ENCODE peak calls at places on chromosomes 4 and X, in four cellular contexts. R is H1, V is HepG2, S is GM12878. E is an unnamed sample.

GRCh38 chrX:38675856-38676255 is 114.5 kb downstream of the TSPAN7 start:
- DNase-seq in R (no peak), V (no peak), S (no peak), E (no peak)

GRCh38 chr4:187544461-187545053 is 451.0 kb upstream of the ZFP42 start:
- DNase-seq in R (no peak), V (no peak), S (no peak), E (no peak)

GRCh38 chr4:155207534-155208257 is 740 bp upstream of the NPY2R start:
- DNase-seq in R (peak), V (no peak), S (no peak), E (peak)

GRCh38 chrX:20015945-20016617 is 25.2 kb upstream of the BCLAF3 start:
- DNase-seq in R (no peak), V (no peak), S (no peak), E (no peak)

GRCh38 chrX:51608071-51608470 is 10.6 kb downstream of the CENPVL3 start:
- DNase-seq in R (no peak), V (no peak), S (no peak), E (no peak)

GRCh38 chrX:19122641-19123009 is 357 bp upstream of the ADGRG2 start:
- DNase-seq in R (peak), V (no peak), S (no peak), E (no peak)

GRCh38 chr4:183797041-183797444 is 108.1 kb upstream of the STOX2 start:
- DNase-seq in R (no peak), V (no peak), S (no peak), E (no peak)

GRCh38 chr4:180827193-180827592 is 1416.0 kb upstream of the TENM3 start:
- DNase-seq in R (no peak), V (peak), S (no peak), E (no peak)

GRCh38 chrX:12843668-12844279 is 23.1 kb upstream of the TLR7 start:
- DNase-seq in R (no peak), V (peak), S (peak), E (no peak)

GRCh38 chr4:24405356-24405755 is 179.0 kb downstream of the DHX15 start:
- DNase-seq in R (no peak), V (no peak), S (no peak), E (no peak)

GRCh38 chr4:128770807-128771206 is 38.7 kb upstream of the JADE1 start:
- DNase-seq in R (no peak), V (no peak), S (no peak), E (no peak)

GRCh38 chrX:115949900-115950822 is 220.4 kb upstream of the AGTR2 start:
- DNase-seq in R (no peak), V (peak), S (no peak), E (peak)

GRCh38 chr4:127586922-127587571 is 45.7 kb upstream of the INTU start:
- DNase-seq in R (no peak), V (peak), S (no peak), E (peak)

GRCh38 chr4:1026115-1026514 is 14.7 kb downstream of the FGFRL1 start:
- DNase-seq in R (no peak), V (no peak), S (peak), E (peak)

GRCh38 chr4:1524761-1525160 is 118.5 kb upstream of the NKX1-1 start:
- DNase-seq in R (no peak), V (no peak), S (no peak), E (no peak)

GRCh38 chr4:32172086-32172485 is 1451.9 kb downstream of the PCDH7 start:
- DNase-seq in R (no peak), V (no peak), S (no peak), E (no peak)

GRCh38 chr4:118290951-118291350 is 61.9 kb downstream of the PRSS12 start:
- DNase-seq in R (no peak), V (no peak), S (no peak), E (no peak)

GRCh38 chr4:145148980-145149379 is 31.4 kb downstream of the OTUD4 start:
- DNase-seq in R (no peak), V (no peak), S (no peak), E (no peak)

GRCh38 chr4:145153904-145154298 is 26.5 kb downstream of the OTUD4 start:
- DNase-seq in R (no peak), V (no peak), S (no peak), E (no peak)

GRCh38 chr4:145155268-145155870 is 25.0 kb downstream of the OTUD4 start:
- DNase-seq in R (no peak), V (no peak), S (no peak), E (no peak)

GRCh38 chr4:145153181-145153903 is 27.0 kb downstream of the OTUD4 start:
- DNase-seq in R (no peak), V (no peak), S (no peak), E (no peak)

DNA sequence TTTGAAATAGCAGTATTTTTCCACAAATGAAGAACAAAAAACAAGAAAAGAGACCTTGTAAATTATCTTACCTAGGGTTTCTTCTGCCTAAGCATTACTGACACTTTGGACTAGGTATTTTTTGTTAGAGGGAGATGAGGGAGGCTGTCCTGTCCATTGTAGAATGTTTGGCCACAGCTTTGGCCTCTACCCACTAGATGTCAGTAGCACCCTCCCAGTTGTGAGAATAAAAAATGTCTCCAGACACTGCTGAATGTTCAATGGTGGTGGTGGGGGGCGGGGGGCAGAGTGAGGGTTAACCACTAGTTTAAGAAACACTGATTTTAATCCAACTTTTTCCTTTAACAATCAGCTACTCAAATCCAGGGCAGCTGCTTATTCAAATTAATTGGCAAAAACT is 25.8 kb downstream of the OTUD4 start:
- DNase-seq in R (no peak), V (peak), S (no peak), E (no peak)
- TF ChIP-seq TCF12 in R (no peak), V (no peak), S (no peak), E (no peak)

DNA sequence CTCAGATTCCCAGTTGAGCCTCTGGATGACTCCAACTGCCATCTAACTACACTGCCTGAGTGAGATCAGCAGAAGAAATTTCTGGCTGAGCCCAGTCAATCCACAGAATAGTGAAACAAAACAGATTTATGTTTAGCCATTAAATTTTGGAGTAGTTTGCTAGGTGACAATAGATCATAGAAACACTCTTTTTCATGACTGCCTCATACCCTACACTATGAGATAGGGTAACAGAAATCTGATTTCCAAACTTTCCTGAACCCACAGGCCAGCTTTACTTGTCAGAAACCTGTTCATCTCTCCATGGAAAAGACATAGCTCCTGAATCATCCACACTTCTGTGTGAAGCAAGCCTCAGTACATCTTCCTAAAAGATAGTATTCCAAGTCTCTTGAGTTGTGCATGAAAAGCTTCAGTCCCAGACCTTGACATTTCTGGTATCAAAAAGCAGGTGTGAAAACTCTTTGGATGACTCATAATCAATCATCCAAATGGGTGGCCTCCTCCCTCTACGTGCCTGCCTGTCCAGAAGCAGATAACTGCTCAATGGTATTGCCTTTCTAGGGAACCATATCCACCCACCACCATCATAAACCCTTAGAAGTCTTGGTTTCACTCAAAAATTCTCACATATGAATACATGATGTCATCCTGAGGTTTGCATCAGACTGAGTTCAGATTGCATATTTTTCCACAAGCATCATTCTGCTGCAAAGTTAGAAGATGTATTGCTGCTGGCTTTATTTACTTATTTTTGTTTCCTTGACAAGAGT is 47.5 kb upstream of the RAP2C start:
- DNase-seq in R (no peak), V (no peak), S (no peak), E (no peak)
- TF ChIP-seq TCF12 in R (no peak), V (no peak), S (no peak), E (no peak)

GRCh38 chrX:103674531-103675454 is 11.7 kb downstream of the MORF4L2 start:
- DNase-seq in R (no peak), V (no peak), S (no peak), E (no peak)

GRCh38 chrX:103666202-103667107 is 20.0 kb downstream of the MORF4L2 start:
- DNase-seq in R (no peak), V (no peak), S (no peak), E (peak)

GRCh38 chrX:103664363-103664762 is 22.1 kb downstream of the MORF4L2 start:
- DNase-seq in R (peak), V (no peak), S (no peak), E (no peak)

GRCh38 chrX:103663921-103664320 is 22.6 kb downstream of the MORF4L2 start:
- DNase-seq in R (no peak), V (no peak), S (no peak), E (no peak)

DNA sequence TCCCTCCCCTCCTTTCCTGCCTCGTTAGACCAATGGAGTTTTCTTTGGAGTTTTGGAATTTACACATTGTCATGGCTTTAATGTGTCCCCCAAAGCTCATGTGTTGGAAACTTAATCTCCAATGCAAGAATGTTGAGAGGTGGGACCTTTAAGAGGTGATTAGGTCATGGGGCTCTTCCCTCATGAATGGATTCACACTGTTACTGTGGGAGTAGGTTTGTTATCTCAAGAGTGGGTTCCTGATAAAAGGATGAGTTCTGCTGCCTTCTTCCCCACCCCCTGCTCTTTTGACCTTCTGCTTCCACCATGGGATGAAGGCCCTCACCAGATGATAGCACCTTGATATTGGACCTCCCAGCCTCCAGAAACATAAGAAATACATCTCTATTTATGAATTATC is 16.8 kb downstream of the MORF4L2 start:
- DNase-seq in R (no peak), V (no peak), S (no peak), E (no peak)
- TF ChIP-seq TCF12 in R (no peak), V (no peak), S (no peak), E (no peak)

DNA sequence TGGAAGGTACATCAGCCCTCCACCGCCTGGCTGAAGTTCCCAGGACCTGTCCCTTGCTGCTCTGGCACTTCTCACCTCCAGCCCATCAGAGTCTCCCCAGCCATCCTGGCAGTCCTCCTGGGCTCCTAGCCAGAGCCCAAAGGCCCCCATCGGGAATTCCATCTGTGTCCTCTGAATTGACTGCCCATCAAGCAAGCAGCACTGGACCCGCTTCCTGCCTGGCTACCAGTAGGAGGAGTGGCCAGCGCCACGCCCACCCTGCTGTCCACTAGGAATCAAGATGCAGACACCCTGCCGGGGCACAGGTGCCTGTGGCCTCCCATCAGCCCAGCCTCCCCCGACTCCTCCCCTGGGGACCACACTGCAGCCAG is 47.2 kb downstream of the C4orf50 start:
- DNase-seq in R (no peak), V (no peak), S (no peak), E (peak)
- TF ChIP-seq TCF12 in R (no peak), V (no peak), S (no peak), E (no peak)

GRCh38 chr4:151835467-151835866 is 74.7 kb upstream of the GATB start:
- DNase-seq in R (no peak), V (no peak), S (no peak), E (no peak)
- TF ChIP-seq TCF12 in R (no peak), V (no peak), S (no peak), E (no peak)

DNA sequence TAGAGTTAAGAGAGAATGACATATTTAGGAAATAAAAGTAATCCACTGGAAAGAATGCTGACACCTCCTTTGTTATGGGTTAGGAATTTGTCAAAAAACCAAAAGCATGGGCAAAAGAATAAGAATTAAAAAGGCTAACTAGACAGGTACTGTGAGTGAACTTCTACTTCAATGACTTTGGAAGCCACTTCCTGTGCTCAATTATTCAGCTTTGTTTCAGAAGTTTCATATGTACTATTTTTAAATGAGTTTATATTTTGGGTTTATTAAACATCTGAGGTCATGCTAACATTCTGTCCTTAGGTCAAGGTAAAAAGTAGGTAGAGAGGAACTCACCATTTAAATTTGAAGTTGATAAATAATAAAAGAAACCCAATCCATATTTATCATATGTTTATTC is 106.7 kb upstream of the CXorf51A start:
- DNase-seq in R (no peak), V (no peak), S (no peak), E (no peak)
- TF ChIP-seq TCF12 in R (no peak), V (no peak), S (no peak), E (no peak)

GRCh38 chr4:115950806-115951205 is 837.4 kb upstream of the NDST4 start:
- DNase-seq in R (no peak), V (no peak), S (no peak), E (no peak)
- TF ChIP-seq TCF12 in R (no peak), V (no peak), S (no peak), E (no peak)

DNA sequence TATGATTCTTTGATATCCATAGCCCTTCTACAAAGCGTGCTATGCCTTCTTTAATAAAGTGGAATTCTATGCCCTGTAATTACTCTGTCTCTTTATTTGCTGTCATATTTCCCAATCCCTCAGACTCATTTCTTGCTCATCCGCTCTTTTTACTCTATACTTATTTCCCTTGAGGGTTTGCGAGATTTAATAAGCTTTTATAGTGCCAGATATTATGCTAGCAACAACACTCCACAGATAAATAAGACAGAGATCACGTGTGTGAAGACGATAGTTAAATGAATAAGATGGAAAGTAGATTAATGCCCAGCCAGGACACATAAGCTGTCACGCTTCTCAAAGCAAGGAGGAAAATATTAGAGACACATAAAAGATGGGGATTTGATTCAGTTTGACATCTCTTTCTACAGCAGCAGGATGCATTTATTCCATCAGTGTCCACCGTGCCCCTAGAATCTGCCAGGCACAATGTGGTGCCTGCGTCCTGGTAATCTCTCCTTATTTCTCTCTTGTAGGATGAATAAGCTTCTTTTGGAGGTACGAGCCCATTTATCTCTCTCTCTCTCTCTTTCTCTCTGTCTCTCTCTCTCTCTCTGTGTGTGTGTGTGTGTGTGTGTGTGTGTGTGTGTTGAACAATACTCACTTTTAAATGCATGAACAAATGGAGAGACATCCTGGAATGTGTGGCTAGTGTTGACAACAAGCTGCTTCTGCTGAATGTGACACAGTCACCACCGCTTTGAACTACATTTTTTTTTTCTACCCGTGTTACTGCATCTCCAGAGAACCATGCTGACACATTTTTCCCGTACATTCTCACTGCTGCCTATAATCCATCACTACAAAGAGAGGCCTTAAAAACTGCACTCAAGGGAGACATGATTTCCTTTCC is 48.2 kb downstream of the TMEM156 start:
- DNase-seq in R (no peak), V (peak), S (no peak), E (peak)
- TF ChIP-seq TCF12 in R (no peak), V (no peak), S (no peak), E (no peak)

DNA sequence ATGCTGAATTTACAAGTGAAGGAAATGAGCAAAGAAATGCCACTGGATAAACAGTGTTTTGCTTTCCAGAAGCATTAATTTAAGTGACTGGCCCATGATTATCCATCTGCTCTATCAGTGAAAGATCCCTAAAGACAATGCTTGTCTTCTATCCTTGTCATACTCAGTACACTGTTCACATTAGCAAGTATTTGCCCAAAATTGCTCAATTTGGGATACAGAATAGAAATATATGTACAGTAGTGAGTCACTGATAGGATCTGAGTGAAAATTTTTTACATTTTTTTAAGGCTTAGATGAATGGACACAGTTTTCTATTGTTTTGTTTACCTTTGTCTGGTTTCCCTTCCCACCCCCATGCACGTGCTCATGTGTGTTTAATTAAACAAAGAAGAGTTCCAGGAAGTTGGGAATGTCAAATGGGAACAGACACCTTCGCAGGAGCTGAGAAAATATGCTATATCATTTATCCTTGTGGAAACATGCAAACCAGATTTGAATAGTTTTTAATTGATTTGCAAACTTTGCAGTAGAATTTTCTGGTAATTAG is 656.3 kb downstream of the RPA4 start:
- DNase-seq in R (no peak), V (peak), S (no peak), E (no peak)
- TF ChIP-seq TCF12 in R (no peak), V (no peak), S (no peak), E (no peak)

DNA sequence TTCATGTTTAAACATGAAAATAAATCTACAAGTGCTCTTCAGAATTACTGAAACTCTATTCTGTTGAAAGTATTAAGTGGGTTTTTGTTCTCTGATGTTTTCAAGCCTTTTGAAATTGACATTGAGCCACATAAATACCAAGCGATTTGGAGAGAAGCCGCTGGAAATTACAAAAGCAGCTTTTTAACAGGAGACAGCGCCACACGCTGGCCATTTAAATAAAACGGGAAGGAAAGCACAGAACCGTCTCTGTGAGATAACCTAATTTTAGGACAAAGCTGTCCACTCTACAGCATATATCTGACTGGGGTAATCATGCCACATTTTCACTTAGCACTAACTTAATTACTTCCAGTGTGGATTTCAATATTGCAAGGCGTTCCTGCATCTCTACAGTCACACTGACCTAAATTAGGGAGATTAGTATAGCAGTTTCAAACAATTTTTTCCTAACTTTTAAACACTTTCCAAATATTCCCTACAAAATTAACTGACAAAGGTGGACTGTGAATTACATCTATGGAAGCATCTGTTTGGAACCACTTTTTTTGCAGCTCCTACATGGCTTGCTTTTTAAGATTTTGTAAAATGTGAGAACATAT is 6.8 kb upstream of the ANOS1 start:
- DNase-seq in R (no peak), V (peak), S (no peak), E (peak)
- TF ChIP-seq TCF12 in R (no peak), V (no peak), S (no peak), E (no peak)